ENCODE peak calls at places on chromosomes 13 and 19, in five cellular contexts. V, W, E, O and L are unnamed samples.

GRCh38 chr13:25846227-25846984 is 205.4 kb downstream of the SHISA2 start:
- DNase-seq in V (no peak), E (no peak), O (no peak), W (no peak), L (no peak)

GRCh38 chr19:39428309-39429112 is 7.2 kb downstream of the RPS16 start:
- DNase-seq in W (no peak), E (peak), V (peak), O (peak), L (peak)

GRCh38 chr19:56837492-56837891 is 3.0 kb downstream of the PEG3 start:
- DNase-seq in V (peak), E (peak), O (no peak), W (peak), L (peak)

GRCh38 chr13:21674271-21675009 is 3.6 kb downstream of the FGF9 start:
- DNase-seq in V (peak), E (peak), W (peak), O (peak), L (no peak)

GRCh38 chr19:18408053-18408476 is 10.6 kb upstream of the LRRC25 start:
- DNase-seq in W (no peak), E (peak), O (peak), V (no peak), L (no peak)

GRCh38 chr19:19627716-19628498 is at the start of gene LPAR2:
- DNase-seq in O (peak), E (peak), W (no peak), V (no peak), L (no peak)

GRCh38 chr13:76848596-76848995 is 37.6 kb downstream of the KCTD12 start:
- DNase-seq in V (no peak), E (no peak), O (no peak), W (no peak), L (no peak)

GRCh38 chr19:13093407-13094284 is 9.0 kb downstream of the LYL1 start:
- DNase-seq in E (peak), V (peak), W (peak), O (peak), L (no peak)

GRCh38 chr13:95267662-95268369 is 33.4 kb downstream of the ABCC4 start:
- DNase-seq in V (no peak), E (peak), O (no peak), W (no peak), L (no peak)

GRCh38 chr19:13832096-13832495 is 36.9 kb downstream of the ZSWIM4 start:
- DNase-seq in E (no peak), W (no peak), V (no peak), O (no peak), L (no peak)

GRCh38 chr13:30418075-30418715 is 4.1 kb upstream of the UBE2L5 start:
- DNase-seq in O (no peak), E (no peak), W (no peak), V (no peak), L (no peak)

GRCh38 chr13:112821340-112822055 is 131.7 kb downstream of the ATP11A start:
- DNase-seq in O (no peak), E (no peak), V (no peak), W (no peak), L (no peak)

GRCh38 chr13:97448503-97449251 is 14.7 kb downstream of the RAP2A start:
- DNase-seq in V (no peak), E (no peak), W (no peak), O (peak), L (no peak)

GRCh38 chr19:3595521-3596061 is 10.3 kb downstream of the GIPC3 start:
- DNase-seq in E (no peak), O (no peak), W (no peak), V (no peak), L (no peak)

GRCh38 chr13:20672772-20673171 is 30.7 kb upstream of the IL17D start:
- DNase-seq in E (no peak), V (no peak), O (no peak), W (no peak), L (no peak)

GRCh38 chr13:108769213-108770070 is 140.0 kb downstream of the MYO16 start:
- DNase-seq in V (no peak), E (no peak), W (no peak), O (no peak), L (no peak)

GRCh38 chr19:19758164-19758563 is 25.3 kb upstream of the ZNF14 start:
- DNase-seq in V (no peak), E (no peak), W (no peak), O (no peak), L (no peak)

GRCh38 chr19:10061717-10062310 is 24.3 kb upstream of the SHFL start:
- DNase-seq in V (no peak), W (no peak), O (peak), E (no peak), L (no peak)

GRCh38 chr19:53892981-53893325 is 11.0 kb downstream of the PRKCG start:
- DNase-seq in V (no peak), E (no peak), W (no peak), O (peak), L (no peak)

GRCh38 chr13:47901451-47901850 is 99.6 kb downstream of the SUCLA2 start:
- DNase-seq in W (no peak), V (no peak), O (peak), E (no peak), L (no peak)

GRCh38 chr19:32097620-32098019 is 247.8 kb upstream of the ZNF507 start:
- DNase-seq in O (no peak), E (no peak), W (no peak), V (no peak), L (no peak)

GRCh38 chr13:36919833-36920611 is at the start of gene SMAD9:
- DNase-seq in O (peak), W (peak), V (peak), E (peak), L (no peak)

GRCh38 chr19:56270676-56271075 is 1.9 kb upstream of the EDDM13 start:
- DNase-seq in V (no peak), E (no peak), O (no peak), W (no peak), L (no peak)

GRCh38 chr13:46297338-46297737 is 85.6 kb downstream of the LRRC63 start:
- DNase-seq in O (no peak), E (no peak), V (no peak), W (no peak), L (no peak)

GRCh38 chr19:1151917-1152601 is 22.0 kb downstream of the SBNO2 start:
- DNase-seq in E (no peak), O (no peak), W (no peak), V (peak), L (no peak)

GRCh38 chr19:36151144-36152051 is 849 bp downstream of the COX7A1 start:
- DNase-seq in O (no peak), E (no peak), W (no peak), V (peak), L (peak)

GRCh38 chr19:12836529-12836863 is 1.8 kb upstream of the MAST1 start:
- DNase-seq in E (no peak), V (no peak), W (no peak), O (no peak), L (no peak)

GRCh38 chr19:39246951-39247669 is 1.5 kb downstream of the IFNL4 start:
- DNase-seq in V (no peak), W (no peak), O (peak), E (peak), L (no peak)

GRCh38 chr19:46378268-46378667 is 31.4 kb downstream of the PPP5C start:
- DNase-seq in W (no peak), E (no peak), V (no peak), O (no peak), L (no peak)

GRCh38 chr19:35896643-35897040 is 3.7 kb downstream of the NFKBID start:
- DNase-seq in O (no peak), E (no peak), V (no peak), W (no peak), L (no peak)

GRCh38 chr13:61918841-61919240 is 503.2 kb upstream of the PCDH20 start:
- DNase-seq in V (no peak), E (no peak), W (no peak), O (no peak), L (no peak)

GRCh38 chr13:26557393-26558073 is at the start of gene WASF3:
- DNase-seq in V (peak), W (peak), E (peak), O (peak), L (peak)

GRCh38 chr13:95002126-95002525 is 289.8 kb upstream of the SOX21 start:
- DNase-seq in E (no peak), V (no peak), O (no peak), W (no peak), L (no peak)

GRCh38 chr13:46181799-46182490 is at the start of gene LCP1:
- DNase-seq in E (peak), W (no peak), O (no peak), V (no peak), L (no peak)

GRCh38 chr13:68810660-68811059 is 1297.0 kb upstream of the ATXN8OS start:
- DNase-seq in O (peak), W (no peak), V (no peak), E (no peak), L (no peak)
- TF ChIP-seq CTCF in O (peak), W (no peak), V (no peak), E (no peak), L (no peak)

GRCh38 chr13:35736876-35737275 is 260.4 kb upstream of the MAB21L1 start:
- DNase-seq in W (no peak), E (no peak), O (no peak), V (no peak), L (no peak)

GRCh38 chr13:35732565-35732964 is 256.1 kb upstream of the MAB21L1 start:
- DNase-seq in V (no peak), W (no peak), E (no peak), O (no peak), L (no peak)

GRCh38 chr13:35731471-35731870 is 255.0 kb upstream of the MAB21L1 start:
- DNase-seq in W (no peak), V (no peak), E (no peak), O (no peak), L (no peak)

GRCh38 chr13:35729926-35730627 is 253.6 kb upstream of the MAB21L1 start:
- DNase-seq in V (peak), W (no peak), O (no peak), E (no peak), L (no peak)

DNA sequence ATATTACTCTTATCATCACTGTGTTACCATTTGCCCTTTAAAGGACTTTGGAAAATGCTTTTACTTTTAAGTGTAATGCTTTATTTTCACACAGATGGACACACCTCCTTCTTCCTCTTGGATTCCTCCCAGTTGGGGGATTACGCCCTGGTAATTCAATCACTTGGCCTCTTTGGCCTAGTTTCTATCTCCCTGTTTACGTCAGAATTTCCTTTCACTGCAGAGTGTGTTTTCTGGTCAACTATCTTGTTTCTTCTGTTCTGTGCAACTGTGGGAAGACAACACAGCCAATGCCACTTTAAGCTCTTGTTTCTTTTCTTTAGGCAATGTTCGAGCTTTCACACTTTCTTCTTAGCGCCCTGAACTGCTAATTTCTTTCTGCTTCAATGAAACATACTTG is 257.3 kb upstream of the MAB21L1 start:
- DNase-seq in E (no peak), V (peak), O (no peak), W (no peak), L (no peak)
- H3K27ac ChIP-seq in E (no peak), V (peak), O (no peak), W (no peak), L (peak)

GRCh38 chr13:66492479-66492878 is 737.7 kb downstream of the PCDH9 start:
- DNase-seq in V (no peak), O (peak), W (no peak), E (no peak), L (no peak)
- H3K4me3 ChIP-seq in V (no peak), O (no peak), W (no peak), E (no peak), L (no peak)

GRCh38 chr13:68927387-68928026 is 1180.1 kb upstream of the ATXN8OS start:
- DNase-seq in O (peak), V (no peak), W (no peak), E (no peak), L (no peak)
- TF ChIP-seq CTCF in O (peak), V (peak), W (peak), E (no peak), L (no peak)

GRCh38 chr19:16920816-16921529 is 32.2 kb downstream of the F2RL3 start:
- DNase-seq in W (no peak), O (no peak), V (no peak), E (no peak), L (no peak)

GRCh38 chr19:16922949-16923348 is 34.1 kb downstream of the F2RL3 start:
- DNase-seq in E (no peak), O (no peak), V (no peak), W (no peak), L (no peak)

GRCh38 chr19:16919496-16919895 is 30.7 kb downstream of the F2RL3 start:
- DNase-seq in E (no peak), W (no peak), O (no peak), V (no peak), L (no peak)

GRCh38 chr19:16922592-16922934 is 33.8 kb downstream of the F2RL3 start:
- DNase-seq in W (no peak), V (no peak), E (no peak), O (no peak), L (no peak)

GRCh38 chr19:16921766-16922591 is 33.2 kb downstream of the F2RL3 start:
- DNase-seq in O (no peak), V (no peak), W (no peak), E (no peak), L (no peak)
- H3K27ac ChIP-seq in O (no peak), V (no peak), W (no peak), E (no peak), L (no peak)

GRCh38 chr13:29254971-29255370 is 340.5 kb downstream of the SLC7A1 start:
- DNase-seq in E (no peak), W (no peak), O (no peak), V (no peak), L (no peak)
- H3K4me3 ChIP-seq in E (no peak), W (no peak), O (no peak), V (no peak), L (no peak)

GRCh38 chr13:43356566-43356965 is 333.2 kb downstream of the DNAJC15 start:
- DNase-seq in W (no peak), V (no peak), O (no peak), E (no peak), L (no peak)
- TF ChIP-seq CTCF in W (no peak), V (no peak), O (no peak), E (no peak), L (no peak)

GRCh38 chr13:40653558-40654318 is 12.7 kb downstream of the FOXO1 start:
- DNase-seq in W (no peak), E (no peak), O (peak), V (no peak), L (no peak)
- H3K27ac ChIP-seq in W (no peak), E (no peak), O (no peak), V (no peak), L (peak)